ENCODE peak calls at places on chromosomes 5 and 9, in six cellular contexts. A is GM20000; K is transverse colon; Y is WTC11; U is uterus; T is activated CD8-positive, alpha-beta T cell treated with anti-CD3 and anti-CD28 coated beads for 36 hours. M is an unnamed sample.

GRCh38 chr9:8660383-8660782 is 860.8 kb upstream of the DMAC1 start:
- DNase-seq in A (no peak), K (peak), Y (no peak), U (peak), T (no peak), M (peak)

GRCh38 chr5:77643654-77644404 is 5.3 kb upstream of the OTP start:
- DNase-seq in A (peak), K (no peak), Y (no peak), U (no peak), T (peak), M (no peak)

GRCh38 chr5:149363345-149363744 is 5.5 kb downstream of the PCYOX1L start:
- DNase-seq in A (no peak), K (no peak), Y (no peak), U (no peak), T (no peak), M (no peak)

GRCh38 chr5:60541980-60542379 is 158.0 kb downstream of the DEPDC1B start:
- DNase-seq in A (no peak), K (no peak), Y (no peak), U (no peak), T (no peak), M (no peak)

GRCh38 chr9:115209601-115210306 is 91.8 kb upstream of the TNC start:
- DNase-seq in A (peak), K (no peak), Y (no peak), U (no peak), T (peak), M (no peak)

GRCh38 chr9:124855944-124856773 is 2.9 kb downstream of the WDR38 start:
- DNase-seq in A (no peak), K (no peak), Y (peak), U (no peak), T (peak), M (peak)

GRCh38 chr5:75667586-75667985 is 49.7 kb downstream of the POC5 start:
- DNase-seq in A (no peak), K (no peak), Y (no peak), U (no peak), T (no peak), M (no peak)

GRCh38 chr9:136116360-136117098 is 2.1 kb downstream of the TMEM250 start:
- DNase-seq in A (no peak), K (no peak), Y (no peak), U (no peak), T (no peak), M (no peak)

GRCh38 chr9:133382507-133383141 is 6.5 kb downstream of the STKLD1 start:
- DNase-seq in A (no peak), K (no peak), Y (no peak), U (no peak), T (no peak), M (no peak)

GRCh38 chr5:3322642-3323041 is 273.0 kb upstream of the IRX1 start:
- DNase-seq in A (no peak), K (no peak), Y (no peak), U (no peak), T (no peak), M (no peak)

GRCh38 chr5:65141487-65141886 is 340.2 kb downstream of the ADAMTS6 start:
- DNase-seq in A (no peak), K (no peak), Y (no peak), U (no peak), T (no peak), M (no peak)

GRCh38 chr9:114302727-114303126 is 20.2 kb upstream of the ORM1 start:
- DNase-seq in A (no peak), K (peak), Y (no peak), U (no peak), T (no peak), M (no peak)

GRCh38 chr5:57495285-57495684 is 12.7 kb upstream of the ACTBL2 start:
- DNase-seq in A (no peak), K (peak), Y (no peak), U (no peak), T (peak), M (no peak)

GRCh38 chr5:29649321-29649720 is 1544.2 kb upstream of the CDH6 start:
- DNase-seq in A (no peak), K (no peak), Y (no peak), U (no peak), T (no peak), M (no peak)

GRCh38 chr5:146185161-146185560 is 2.7 kb upstream of the LARS1 start:
- DNase-seq in A (no peak), K (no peak), Y (no peak), U (no peak), T (no peak), M (no peak)

GRCh38 chr9:126275386-126276001 is 51.1 kb upstream of the MVB12B start:
- DNase-seq in A (no peak), K (no peak), Y (no peak), U (no peak), T (no peak), M (no peak)

DNA sequence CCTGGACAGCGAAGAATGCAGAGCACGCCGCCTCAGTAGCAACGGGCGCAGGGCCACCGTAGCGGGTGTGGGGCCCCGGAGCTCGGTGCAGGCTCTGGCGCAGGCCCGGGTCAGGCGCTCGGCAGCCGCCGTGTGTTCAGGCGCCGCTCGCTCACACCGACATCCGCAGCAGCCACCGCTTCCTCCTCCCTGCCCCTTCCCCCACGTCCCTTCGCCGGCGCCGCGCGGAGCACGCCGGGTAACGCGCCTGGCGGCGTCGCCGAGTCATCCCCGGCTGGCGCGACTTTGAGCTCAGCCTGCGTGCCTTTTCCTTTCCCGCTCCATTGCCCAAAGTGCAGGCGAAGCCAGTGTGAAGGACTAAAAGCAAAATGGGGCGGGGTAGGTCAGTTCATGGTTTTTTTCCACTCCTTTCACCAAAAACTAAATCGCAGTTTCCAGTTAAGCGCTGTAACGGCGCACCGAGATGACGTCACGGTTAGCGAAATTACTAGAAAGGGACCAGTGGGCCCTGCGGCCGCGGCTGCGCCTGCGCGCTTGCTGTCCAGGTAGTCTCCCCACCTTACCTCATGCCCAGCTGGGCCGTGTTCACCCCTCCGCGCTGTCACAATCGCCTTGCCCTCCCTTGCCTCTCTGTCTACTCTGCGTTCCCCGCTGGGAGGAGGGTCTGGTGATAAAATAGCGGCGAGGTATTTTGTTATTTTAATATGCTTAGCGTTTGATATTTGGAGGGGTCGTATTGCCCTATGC is at the start of gene UBQLN1:
- DNase-seq in A (peak), K (peak), Y (peak), U (peak), T (peak), M (peak)
- TF ChIP-seq CTCF in A (no peak), K (no peak), Y (no peak), U (no peak), T (no peak), M (no peak)

GRCh38 chr5:147733075-147733474 is 49.5 kb downstream of the JAKMIP2 start:
- DNase-seq in A (no peak), K (no peak), Y (no peak), U (no peak), T (no peak), M (no peak)
- TF ChIP-seq CTCF in A (no peak), K (no peak), Y (no peak), U (no peak), T (no peak), M (no peak)

DNA sequence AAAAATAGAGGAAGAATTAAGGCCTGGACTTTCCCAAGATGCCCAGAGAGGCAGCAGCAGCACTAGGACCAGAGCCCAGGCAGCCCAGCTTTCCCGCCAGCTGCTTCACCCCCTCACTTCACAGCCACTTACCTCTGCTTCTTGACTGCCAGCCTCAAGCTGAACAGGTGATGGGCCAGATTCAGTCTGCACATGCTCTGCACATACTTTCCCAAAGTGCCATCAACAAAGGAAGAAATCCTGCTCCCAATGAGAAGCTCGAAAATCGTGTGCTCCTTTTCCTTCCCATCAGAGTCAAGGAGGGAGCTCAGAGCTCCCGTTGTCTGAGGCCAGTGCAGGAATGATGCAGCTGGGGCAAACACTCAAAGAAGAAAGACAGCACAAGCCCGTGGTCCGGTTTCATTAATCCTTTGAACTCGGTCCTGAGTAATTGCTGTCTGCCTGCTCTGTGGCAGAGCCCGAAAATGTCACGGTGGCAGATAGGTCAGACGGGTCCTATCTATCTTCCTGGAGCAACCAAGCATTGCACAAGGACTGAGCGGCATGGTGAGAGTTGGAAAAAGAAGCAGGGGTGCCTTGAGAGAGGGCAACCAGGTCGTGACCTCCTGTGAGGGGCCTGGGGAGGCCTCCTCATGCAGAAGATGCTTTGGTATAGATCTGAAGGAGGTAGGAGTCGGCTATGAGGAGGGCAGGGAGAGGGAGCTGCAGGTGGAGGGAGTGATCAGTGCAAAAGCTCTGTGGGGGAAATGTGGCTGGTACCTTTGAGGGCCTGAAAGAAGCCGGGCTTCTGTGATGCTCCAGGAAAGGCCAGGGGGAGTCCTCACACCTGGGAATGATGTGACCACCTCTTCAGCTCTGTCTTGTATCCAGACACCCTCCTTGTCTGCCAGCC is 3.8 kb upstream of the SLC25A48 start:
- DNase-seq in A (no peak), K (no peak), Y (no peak), U (no peak), T (no peak), M (no peak)
- TF ChIP-seq CTCF in A (no peak), K (peak), Y (no peak), U (no peak), T (no peak), M (peak)

GRCh38 chr9:86945868-86946711 is 1.2 kb downstream of the GAS1 start:
- DNase-seq in A (peak), K (peak), Y (peak), U (peak), T (peak), M (peak)
- TF ChIP-seq CTCF in A (no peak), K (no peak), Y (no peak), U (peak), T (peak), M (no peak)

DNA sequence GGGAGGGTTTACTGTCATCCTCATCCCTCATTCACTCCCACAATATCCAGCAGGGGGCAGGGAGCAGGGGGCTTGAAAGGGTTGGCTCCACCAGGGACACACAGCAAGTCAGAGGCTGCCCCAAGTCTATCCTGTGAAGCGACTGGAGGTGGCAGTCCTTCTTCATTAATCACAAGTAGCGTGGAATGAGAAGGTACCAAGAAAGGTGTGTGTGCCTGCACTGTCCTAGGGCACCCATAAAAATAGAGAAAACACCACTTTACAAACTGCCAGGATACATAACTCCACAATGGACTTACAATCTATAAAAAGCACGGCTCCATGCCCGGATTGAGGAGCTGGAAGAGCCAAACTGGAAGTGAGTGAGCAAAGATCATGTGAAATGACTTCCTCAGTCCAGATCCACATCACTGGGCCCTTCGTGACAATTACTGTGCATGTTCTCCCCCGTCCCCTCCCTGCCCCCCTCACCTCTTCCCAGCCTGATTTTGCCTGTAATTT is 183.9 kb downstream of the SLIT3 start:
- DNase-seq in A (no peak), K (no peak), Y (peak), U (peak), T (no peak), M (peak)
- TF ChIP-seq CTCF in A (no peak), K (no peak), Y (no peak), U (peak), T (no peak), M (no peak)

GRCh38 chr5:160119142-160119904 is at the start of gene PWWP2A:
- DNase-seq in A (peak), K (peak), Y (peak), U (peak), T (peak), M (peak)

GRCh38 chr5:160116991-160117390 is 2.3 kb downstream of the PWWP2A start:
- DNase-seq in A (no peak), K (no peak), Y (no peak), U (no peak), T (no peak), M (no peak)

GRCh38 chr5:160118349-160119141 is 705 bp downstream of the PWWP2A start:
- DNase-seq in A (peak), K (peak), Y (peak), U (peak), T (peak), M (peak)

GRCh38 chr5:160119905-160120266 is 636 bp upstream of the PWWP2A start:
- DNase-seq in A (no peak), K (no peak), Y (no peak), U (no peak), T (no peak), M (no peak)
- TF ChIP-seq CTCF in A (no peak), K (peak), Y (no peak), U (peak), T (no peak), M (no peak)

DNA sequence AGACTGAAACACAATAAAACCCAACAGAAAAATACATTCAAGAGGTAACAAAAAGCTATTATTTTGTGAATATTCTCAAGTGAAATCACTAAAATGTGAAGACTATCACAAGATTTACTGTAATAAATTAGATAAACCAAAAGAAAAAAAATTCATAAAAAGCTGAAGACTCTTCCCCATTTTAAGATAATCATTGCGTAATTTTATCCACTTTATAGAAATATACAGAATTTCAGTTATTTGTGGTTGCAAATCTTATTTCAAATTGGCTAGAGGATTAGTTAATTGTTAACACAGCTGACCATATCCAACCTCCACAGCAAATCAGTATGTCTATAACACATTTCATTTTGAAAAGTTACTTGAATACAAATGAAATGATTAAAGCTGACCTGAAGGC is 7.7 kb upstream of the TMEM267 start:
- DNase-seq in A (no peak), K (no peak), Y (no peak), U (no peak), T (no peak), M (no peak)
- TF ChIP-seq CTCF in A (no peak), K (no peak), Y (no peak), U (no peak), T (no peak), M (no peak)